ENCODE peak calls at places on chromosome 12, in six cellular contexts. One of them, this sample, is unnamed. For H3K36me3, the result is how much of the 10 kb centered on the place peaks cover.

GRCh38 chr12:73950506-73950905 is 587.1 kb upstream of the ATXN7L3B start:
- DNase-seq in A673: peak
- DNase-seq in cardiac muscle cell: no peak
- DNase-seq in Peyer's patch: no peak
- DNase-seq in neural progenitor cell: peak
- DNase-seq in SK-N-SH: no peak
- DNase-seq in this sample: no peak

GRCh38 chr12:67663121-67663520 is 14.6 kb downstream of the DYRK2 start:
- DNase-seq in SK-N-SH: no peak
- DNase-seq in cardiac muscle cell: peak
- DNase-seq in neural progenitor cell: no peak
- DNase-seq in Peyer's patch: no peak
- DNase-seq in A673: no peak
- DNase-seq in this sample: no peak

GRCh38 chr12:85669911-85670310 is 166.3 kb downstream of the RASSF9 start:
- DNase-seq in cardiac muscle cell: no peak
- DNase-seq in SK-N-SH: no peak
- DNase-seq in A673: no peak
- DNase-seq in neural progenitor cell: no peak
- DNase-seq in Peyer's patch: no peak
- DNase-seq in this sample: no peak

GRCh38 chr12:120817559-120818330 is 86.4 kb downstream of the SPPL3 start:
- DNase-seq in Peyer's patch: no peak
- DNase-seq in SK-N-SH: no peak
- DNase-seq in A673: no peak
- DNase-seq in cardiac muscle cell: no peak
- DNase-seq in neural progenitor cell: no peak
- DNase-seq in this sample: no peak

GRCh38 chr12:4164591-4165558 is 108.7 kb upstream of the CCND2 start:
- DNase-seq in neural progenitor cell: peak
- DNase-seq in Peyer's patch: peak
- DNase-seq in SK-N-SH: no peak
- DNase-seq in cardiac muscle cell: peak
- DNase-seq in A673: peak
- DNase-seq in this sample: peak

GRCh38 chr12:64968989-64969819 is 144.8 kb downstream of the TBC1D30 start:
- DNase-seq in A673: no peak
- DNase-seq in cardiac muscle cell: peak
- DNase-seq in neural progenitor cell: peak
- DNase-seq in Peyer's patch: no peak
- DNase-seq in SK-N-SH: no peak
- DNase-seq in this sample: no peak

GRCh38 chr12:18864900-18865561 is 127.1 kb downstream of the CAPZA3 start:
- DNase-seq in Peyer's patch: no peak
- DNase-seq in cardiac muscle cell: peak
- DNase-seq in SK-N-SH: peak
- DNase-seq in neural progenitor cell: no peak
- DNase-seq in A673: no peak
- DNase-seq in this sample: no peak

GRCh38 chr12:12533238-12533829 is 29.3 kb downstream of the DUSP16 start:
- DNase-seq in A673: no peak
- DNase-seq in neural progenitor cell: no peak
- DNase-seq in Peyer's patch: no peak
- DNase-seq in SK-N-SH: peak
- DNase-seq in cardiac muscle cell: peak
- DNase-seq in this sample: no peak

GRCh38 chr12:112367986-112368385 is 14.2 kb downstream of the HECTD4 start:
- DNase-seq in SK-N-SH: no peak
- DNase-seq in neural progenitor cell: no peak
- DNase-seq in A673: no peak
- DNase-seq in Peyer's patch: no peak
- DNase-seq in cardiac muscle cell: no peak
- DNase-seq in this sample: no peak

GRCh38 chr12:109863961-109864712 is 16.2 kb downstream of the GLTP start:
- DNase-seq in SK-N-SH: no peak
- DNase-seq in cardiac muscle cell: peak
- DNase-seq in Peyer's patch: no peak
- DNase-seq in neural progenitor cell: no peak
- DNase-seq in A673: no peak
- DNase-seq in this sample: no peak

GRCh38 chr12:46206471-46206870 is 62.4 kb downstream of the SLC38A1 start:
- DNase-seq in neural progenitor cell: no peak
- DNase-seq in Peyer's patch: no peak
- DNase-seq in cardiac muscle cell: no peak
- DNase-seq in SK-N-SH: no peak
- DNase-seq in A673: no peak
- DNase-seq in this sample: no peak

GRCh38 chr12:817941-818600 is 65.7 kb downstream of the WNK1 start:
- DNase-seq in cardiac muscle cell: no peak
- DNase-seq in neural progenitor cell: no peak
- DNase-seq in Peyer's patch: no peak
- DNase-seq in A673: no peak
- DNase-seq in SK-N-SH: no peak
- DNase-seq in this sample: no peak

DNA sequence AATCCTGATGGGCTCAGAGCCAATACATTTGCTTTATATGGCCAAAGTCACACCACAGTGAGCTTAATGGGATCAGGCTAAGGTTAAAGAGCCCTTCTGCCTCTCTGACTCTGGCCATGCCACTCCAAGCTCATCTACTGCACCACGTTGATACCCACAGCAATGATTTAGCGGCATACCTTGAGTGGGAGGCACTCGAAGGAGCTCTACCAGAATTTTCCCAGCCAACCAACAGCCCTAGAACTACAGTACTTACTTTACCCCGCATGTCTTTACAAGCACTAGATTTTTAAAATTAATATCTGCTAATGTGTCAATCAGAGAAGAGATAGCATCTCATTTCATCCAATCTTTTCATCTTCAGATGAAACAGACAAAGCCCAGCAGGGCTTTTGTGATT is 300.5 kb downstream of the GRIN2B start:
- DNase-seq in SK-N-SH: no peak
- DNase-seq in neural progenitor cell: no peak
- DNase-seq in cardiac muscle cell: no peak
- DNase-seq in A673: no peak
- DNase-seq in Peyer's patch: no peak
- DNase-seq in this sample: no peak
- H3K36me3 ChIP-seq in SK-N-SH: under half
- H3K36me3 ChIP-seq in neural progenitor cell: under half
- H3K36me3 ChIP-seq in cardiac muscle cell: under half
- H3K36me3 ChIP-seq in A673: under half
- H3K36me3 ChIP-seq in Peyer's patch: under half
- H3K36me3 ChIP-seq in this sample: under half

GRCh38 chr12:9319044-9319841 is 111.0 kb upstream of the PZP start:
- DNase-seq in Peyer's patch: no peak
- DNase-seq in cardiac muscle cell: no peak
- DNase-seq in neural progenitor cell: peak
- DNase-seq in A673: no peak
- DNase-seq in SK-N-SH: peak
- DNase-seq in this sample: no peak
- TF ChIP-seq CTCF in Peyer's patch: no peak
- TF ChIP-seq CTCF in cardiac muscle cell: no peak
- TF ChIP-seq CTCF in neural progenitor cell: no peak
- TF ChIP-seq CTCF in A673: peak
- TF ChIP-seq CTCF in SK-N-SH: peak
- TF ChIP-seq CTCF in this sample: peak

GRCh38 chr12:122059203-122059960 is 19.2 kb upstream of the MLXIP start:
- DNase-seq in SK-N-SH: no peak
- DNase-seq in neural progenitor cell: no peak
- DNase-seq in A673: no peak
- DNase-seq in cardiac muscle cell: no peak
- DNase-seq in Peyer's patch: no peak
- DNase-seq in this sample: no peak
- H3K36me3 ChIP-seq in SK-N-SH: under half
- H3K36me3 ChIP-seq in neural progenitor cell: under half
- H3K36me3 ChIP-seq in A673: under half
- H3K36me3 ChIP-seq in cardiac muscle cell: under half
- H3K36me3 ChIP-seq in Peyer's patch: under half
- H3K36me3 ChIP-seq in this sample: under half

GRCh38 chr12:117365072-117365616 is 3.7 kb upstream of the NOS1 start:
- DNase-seq in neural progenitor cell: no peak
- DNase-seq in cardiac muscle cell: no peak
- DNase-seq in Peyer's patch: no peak
- DNase-seq in SK-N-SH: peak
- DNase-seq in A673: no peak
- DNase-seq in this sample: no peak

GRCh38 chr12:117363263-117363662 is 1.8 kb upstream of the NOS1 start:
- DNase-seq in cardiac muscle cell: no peak
- DNase-seq in neural progenitor cell: no peak
- DNase-seq in Peyer's patch: no peak
- DNase-seq in SK-N-SH: no peak
- DNase-seq in A673: no peak
- DNase-seq in this sample: no peak

GRCh38 chr12:117362391-117362790 is 965 bp upstream of the NOS1 start:
- DNase-seq in SK-N-SH: no peak
- DNase-seq in A673: peak
- DNase-seq in neural progenitor cell: no peak
- DNase-seq in cardiac muscle cell: no peak
- DNase-seq in Peyer's patch: no peak
- DNase-seq in this sample: no peak

GRCh38 chr12:117361905-117362304 is 479 bp upstream of the NOS1 start:
- DNase-seq in A673: no peak
- DNase-seq in SK-N-SH: peak
- DNase-seq in Peyer's patch: no peak
- DNase-seq in neural progenitor cell: no peak
- DNase-seq in cardiac muscle cell: no peak
- DNase-seq in this sample: no peak

DNA sequence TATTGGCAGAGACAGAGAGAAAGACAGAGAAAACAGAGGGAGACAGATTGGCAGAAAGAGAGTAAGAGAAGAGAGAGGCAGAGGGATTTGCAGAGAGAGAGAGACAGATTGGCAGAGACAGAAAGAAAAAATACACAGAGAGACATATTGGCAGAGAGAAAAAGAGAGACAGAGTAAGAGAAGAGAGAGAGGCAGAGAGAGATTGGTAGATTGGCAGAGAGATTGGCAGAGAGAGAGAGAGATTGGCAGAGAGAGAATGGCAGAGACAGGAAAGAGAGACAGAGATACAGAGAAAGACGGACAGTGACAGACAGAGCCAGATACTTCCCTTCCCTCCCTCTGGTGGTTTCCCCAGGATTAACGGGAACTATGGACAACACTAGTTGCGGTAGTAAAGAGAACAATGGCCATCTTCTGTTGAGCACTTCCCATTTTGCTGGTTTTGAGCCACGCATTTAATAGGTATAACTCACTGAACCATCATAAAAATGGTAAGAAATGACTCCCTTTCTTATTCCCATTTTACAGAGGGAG is 2.6 kb upstream of the NOS1 start:
- DNase-seq in A673: no peak
- DNase-seq in cardiac muscle cell: no peak
- DNase-seq in SK-N-SH: no peak
- DNase-seq in Peyer's patch: no peak
- DNase-seq in neural progenitor cell: peak
- DNase-seq in this sample: no peak
- TF ChIP-seq CTCF in A673: peak
- TF ChIP-seq CTCF in cardiac muscle cell: no peak
- TF ChIP-seq CTCF in SK-N-SH: no peak
- TF ChIP-seq CTCF in Peyer's patch: no peak
- TF ChIP-seq CTCF in neural progenitor cell: peak
- TF ChIP-seq CTCF in this sample: no peak

DNA sequence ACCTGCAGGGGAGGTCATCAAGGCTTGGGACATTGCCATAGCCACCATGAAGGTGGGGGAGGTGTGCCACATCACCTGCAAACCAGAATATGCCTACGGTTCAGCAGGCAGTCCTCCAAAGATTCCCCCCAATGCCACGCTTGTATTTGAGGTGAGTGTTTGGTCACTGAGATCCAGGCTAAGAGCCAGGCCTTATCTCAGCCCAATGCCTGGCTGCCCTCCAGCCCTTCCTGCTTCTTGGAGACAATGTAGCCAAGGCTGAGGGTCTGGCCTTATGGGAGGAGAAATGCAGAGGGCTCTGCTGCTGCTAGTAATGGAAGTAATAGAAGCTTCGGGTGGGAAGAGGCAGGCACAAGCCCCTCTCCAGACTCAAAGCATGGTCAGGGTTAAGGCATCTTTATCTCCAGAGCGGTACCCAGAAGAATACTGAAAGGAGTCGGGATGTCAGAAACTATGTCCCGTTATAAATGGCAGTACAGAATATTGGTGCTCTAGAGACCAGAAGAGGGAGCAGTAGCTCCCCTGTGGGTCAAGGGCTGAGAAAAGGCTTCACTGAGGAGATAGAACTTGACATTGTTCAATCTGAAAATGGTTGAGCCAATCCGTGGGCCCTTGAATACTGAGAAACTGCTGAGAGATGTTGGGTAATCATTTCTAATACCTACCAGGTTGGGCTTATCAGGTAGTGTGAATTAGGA is 3.1 kb downstream of the FKBP4 start:
- DNase-seq in Peyer's patch: no peak
- DNase-seq in neural progenitor cell: no peak
- DNase-seq in A673: no peak
- DNase-seq in SK-N-SH: no peak
- DNase-seq in cardiac muscle cell: peak
- DNase-seq in this sample: no peak
- H3K36me3 ChIP-seq in Peyer's patch: half or more
- H3K36me3 ChIP-seq in neural progenitor cell: under half
- H3K36me3 ChIP-seq in A673: half or more
- H3K36me3 ChIP-seq in SK-N-SH: half or more
- H3K36me3 ChIP-seq in cardiac muscle cell: half or more
- H3K36me3 ChIP-seq in this sample: under half

GRCh38 chr12:22118206-22118605 is 72.2 kb downstream of the CMAS start:
- DNase-seq in cardiac muscle cell: no peak
- DNase-seq in neural progenitor cell: no peak
- DNase-seq in Peyer's patch: no peak
- DNase-seq in A673: no peak
- DNase-seq in SK-N-SH: no peak
- DNase-seq in this sample: no peak

GRCh38 chr12:22116376-22116775 is 70.4 kb downstream of the CMAS start:
- DNase-seq in A673: no peak
- DNase-seq in SK-N-SH: no peak
- DNase-seq in neural progenitor cell: no peak
- DNase-seq in Peyer's patch: no peak
- DNase-seq in cardiac muscle cell: no peak
- DNase-seq in this sample: no peak

GRCh38 chr12:22124987-22125386 is 79.0 kb downstream of the CMAS start:
- DNase-seq in Peyer's patch: no peak
- DNase-seq in neural progenitor cell: no peak
- DNase-seq in A673: no peak
- DNase-seq in cardiac muscle cell: no peak
- DNase-seq in SK-N-SH: no peak
- DNase-seq in this sample: no peak

GRCh38 chr12:22117551-22117950 is 71.5 kb downstream of the CMAS start:
- DNase-seq in Peyer's patch: no peak
- DNase-seq in cardiac muscle cell: no peak
- DNase-seq in SK-N-SH: no peak
- DNase-seq in neural progenitor cell: no peak
- DNase-seq in A673: no peak
- DNase-seq in this sample: no peak

GRCh38 chr12:22121224-22121623 is 75.2 kb downstream of the CMAS start:
- DNase-seq in SK-N-SH: no peak
- DNase-seq in A673: no peak
- DNase-seq in cardiac muscle cell: no peak
- DNase-seq in Peyer's patch: no peak
- DNase-seq in neural progenitor cell: peak
- DNase-seq in this sample: no peak
- TF ChIP-seq CTCF in SK-N-SH: peak
- TF ChIP-seq CTCF in A673: peak
- TF ChIP-seq CTCF in cardiac muscle cell: no peak
- TF ChIP-seq CTCF in Peyer's patch: no peak
- TF ChIP-seq CTCF in neural progenitor cell: peak
- TF ChIP-seq CTCF in this sample: peak

This sample was measured in GM06990.